ENCODE peak calls at places on chromosomes 7 and 10, in six cellular contexts. One of them, this sample, is unnamed. For H3K9me3, the result is how much of the 10 kb centered on the place peaks cover.

GRCh38 chr10:80405636-80406035 is 2.7 kb upstream of the PRXL2A start:
- DNase-seq in Peyer's patch: no peak
- DNase-seq in CD4-positive, CD25-positive, alpha-beta regulatory T cell: no peak
- DNase-seq in cardiac muscle cell: peak
- DNase-seq in CD4-positive, alpha-beta T cell: no peak
- DNase-seq in endothelial cell of umbilical vein: no peak
- DNase-seq in this sample: no peak

GRCh38 chr10:84291389-84291788 is 37.0 kb upstream of the CCSER2 start:
- DNase-seq in Peyer's patch: no peak
- DNase-seq in CD4-positive, CD25-positive, alpha-beta regulatory T cell: no peak
- DNase-seq in cardiac muscle cell: peak
- DNase-seq in CD4-positive, alpha-beta T cell: no peak
- DNase-seq in endothelial cell of umbilical vein: peak
- DNase-seq in this sample: no peak

GRCh38 chr7:132575987-132576722 is at the start of gene PLXNA4:
- DNase-seq in Peyer's patch: no peak
- DNase-seq in CD4-positive, CD25-positive, alpha-beta regulatory T cell: no peak
- DNase-seq in cardiac muscle cell: peak
- DNase-seq in CD4-positive, alpha-beta T cell: no peak
- DNase-seq in endothelial cell of umbilical vein: peak
- DNase-seq in this sample: no peak

GRCh38 chr10:48469516-48470020 is 135.3 kb downstream of the ARHGAP22 start:
- DNase-seq in Peyer's patch: peak
- DNase-seq in CD4-positive, CD25-positive, alpha-beta regulatory T cell: no peak
- DNase-seq in cardiac muscle cell: no peak
- DNase-seq in CD4-positive, alpha-beta T cell: no peak
- DNase-seq in endothelial cell of umbilical vein: no peak
- DNase-seq in this sample: no peak

GRCh38 chr10:63103971-63104409 is 29.1 kb upstream of the NRBF2 start:
- DNase-seq in Peyer's patch: no peak
- DNase-seq in CD4-positive, CD25-positive, alpha-beta regulatory T cell: no peak
- DNase-seq in cardiac muscle cell: no peak
- DNase-seq in CD4-positive, alpha-beta T cell: no peak
- DNase-seq in endothelial cell of umbilical vein: no peak
- DNase-seq in this sample: no peak

GRCh38 chr7:40586197-40586596 is 451.4 kb downstream of the SUGCT start:
- DNase-seq in Peyer's patch: no peak
- DNase-seq in CD4-positive, CD25-positive, alpha-beta regulatory T cell: no peak
- DNase-seq in cardiac muscle cell: no peak
- DNase-seq in CD4-positive, alpha-beta T cell: no peak
- DNase-seq in endothelial cell of umbilical vein: peak
- DNase-seq in this sample: no peak

GRCh38 chr7:80900583-80901576 is 18.0 kb downstream of the SEMA3C start:
- DNase-seq in Peyer's patch: no peak
- DNase-seq in CD4-positive, CD25-positive, alpha-beta regulatory T cell: no peak
- DNase-seq in cardiac muscle cell: no peak
- DNase-seq in CD4-positive, alpha-beta T cell: no peak
- DNase-seq in endothelial cell of umbilical vein: peak
- DNase-seq in this sample: no peak

GRCh38 chr10:111209666-111210065 is 132.8 kb downstream of the ADRA2A start:
- DNase-seq in Peyer's patch: no peak
- DNase-seq in CD4-positive, CD25-positive, alpha-beta regulatory T cell: no peak
- DNase-seq in cardiac muscle cell: no peak
- DNase-seq in CD4-positive, alpha-beta T cell: no peak
- DNase-seq in endothelial cell of umbilical vein: no peak
- DNase-seq in this sample: no peak

GRCh38 chr10:50590935-50591334 is 32.8 kb downstream of the SGMS1 start:
- DNase-seq in Peyer's patch: no peak
- DNase-seq in CD4-positive, CD25-positive, alpha-beta regulatory T cell: no peak
- DNase-seq in cardiac muscle cell: no peak
- DNase-seq in CD4-positive, alpha-beta T cell: no peak
- DNase-seq in endothelial cell of umbilical vein: no peak
- DNase-seq in this sample: no peak

GRCh38 chr7:42135728-42136127 is 101.3 kb downstream of the GLI3 start:
- DNase-seq in Peyer's patch: no peak
- DNase-seq in CD4-positive, CD25-positive, alpha-beta regulatory T cell: no peak
- DNase-seq in cardiac muscle cell: no peak
- DNase-seq in CD4-positive, alpha-beta T cell: no peak
- DNase-seq in endothelial cell of umbilical vein: no peak
- DNase-seq in this sample: no peak

GRCh38 chr10:35223016-35223415 is 96.4 kb downstream of the CREM start:
- DNase-seq in Peyer's patch: no peak
- DNase-seq in CD4-positive, CD25-positive, alpha-beta regulatory T cell: no peak
- DNase-seq in cardiac muscle cell: no peak
- DNase-seq in CD4-positive, alpha-beta T cell: no peak
- DNase-seq in endothelial cell of umbilical vein: no peak
- DNase-seq in this sample: no peak

GRCh38 chr7:3267928-3268690 is 32.9 kb upstream of the SDK1 start:
- DNase-seq in Peyer's patch: no peak
- DNase-seq in CD4-positive, CD25-positive, alpha-beta regulatory T cell: no peak
- DNase-seq in cardiac muscle cell: no peak
- DNase-seq in CD4-positive, alpha-beta T cell: no peak
- DNase-seq in endothelial cell of umbilical vein: no peak
- DNase-seq in this sample: no peak

GRCh38 chr7:44881610-44882009 is 3.7 kb downstream of the PURB start:
- DNase-seq in Peyer's patch: no peak
- DNase-seq in CD4-positive, CD25-positive, alpha-beta regulatory T cell: no peak
- DNase-seq in cardiac muscle cell: peak
- DNase-seq in CD4-positive, alpha-beta T cell: no peak
- DNase-seq in endothelial cell of umbilical vein: peak
- DNase-seq in this sample: no peak

DNA sequence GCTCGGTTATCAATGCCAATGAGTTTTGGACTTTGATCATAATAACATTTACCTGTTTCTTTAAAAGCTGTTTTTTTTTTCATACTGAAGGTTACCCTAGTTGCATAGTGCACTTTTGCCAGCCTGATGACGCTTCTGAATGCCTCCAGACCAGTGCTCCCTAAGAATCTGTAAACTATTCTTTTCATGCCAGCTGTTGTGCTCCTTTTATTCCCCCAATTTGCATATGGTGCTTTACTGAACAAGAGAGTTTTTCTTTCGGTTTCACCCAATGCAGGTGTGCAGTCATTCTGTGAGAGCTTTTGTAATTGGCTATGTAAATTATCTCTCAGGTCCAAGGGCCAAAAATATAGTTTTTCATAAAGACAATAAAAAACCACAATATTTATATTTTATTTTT is 48.1 kb upstream of the GLCCI1 start:
- DNase-seq in Peyer's patch: no peak
- DNase-seq in CD4-positive, CD25-positive, alpha-beta regulatory T cell: peak
- DNase-seq in cardiac muscle cell: no peak
- DNase-seq in CD4-positive, alpha-beta T cell: no peak
- DNase-seq in endothelial cell of umbilical vein: no peak
- DNase-seq in this sample: peak
- H3K27ac ChIP-seq in Peyer's patch: peak
- H3K27ac ChIP-seq in CD4-positive, CD25-positive, alpha-beta regulatory T cell: peak
- H3K27ac ChIP-seq in cardiac muscle cell: no peak
- H3K27ac ChIP-seq in CD4-positive, alpha-beta T cell: no peak
- H3K27ac ChIP-seq in endothelial cell of umbilical vein: no peak
- H3K27ac ChIP-seq in this sample: no peak

GRCh38 chr7:57203161-57203791 is 71.0 kb upstream of the ZNF479 start:
- DNase-seq in Peyer's patch: no peak
- DNase-seq in CD4-positive, CD25-positive, alpha-beta regulatory T cell: no peak
- DNase-seq in cardiac muscle cell: no peak
- DNase-seq in CD4-positive, alpha-beta T cell: no peak
- DNase-seq in endothelial cell of umbilical vein: no peak
- DNase-seq in this sample: no peak

GRCh38 chr7:57199252-57199651 is 67.0 kb upstream of the ZNF479 start:
- DNase-seq in Peyer's patch: no peak
- DNase-seq in CD4-positive, CD25-positive, alpha-beta regulatory T cell: no peak
- DNase-seq in cardiac muscle cell: no peak
- DNase-seq in CD4-positive, alpha-beta T cell: no peak
- DNase-seq in endothelial cell of umbilical vein: no peak
- DNase-seq in this sample: no peak

GRCh38 chr7:57201895-57202210 is 69.6 kb upstream of the ZNF479 start:
- DNase-seq in Peyer's patch: no peak
- DNase-seq in CD4-positive, CD25-positive, alpha-beta regulatory T cell: no peak
- DNase-seq in cardiac muscle cell: no peak
- DNase-seq in CD4-positive, alpha-beta T cell: no peak
- DNase-seq in endothelial cell of umbilical vein: no peak
- DNase-seq in this sample: no peak

GRCh38 chr7:57202274-57202673 is 70.0 kb upstream of the ZNF479 start:
- DNase-seq in Peyer's patch: no peak
- DNase-seq in CD4-positive, CD25-positive, alpha-beta regulatory T cell: no peak
- DNase-seq in cardiac muscle cell: no peak
- DNase-seq in CD4-positive, alpha-beta T cell: no peak
- DNase-seq in endothelial cell of umbilical vein: no peak
- DNase-seq in this sample: no peak

DNA sequence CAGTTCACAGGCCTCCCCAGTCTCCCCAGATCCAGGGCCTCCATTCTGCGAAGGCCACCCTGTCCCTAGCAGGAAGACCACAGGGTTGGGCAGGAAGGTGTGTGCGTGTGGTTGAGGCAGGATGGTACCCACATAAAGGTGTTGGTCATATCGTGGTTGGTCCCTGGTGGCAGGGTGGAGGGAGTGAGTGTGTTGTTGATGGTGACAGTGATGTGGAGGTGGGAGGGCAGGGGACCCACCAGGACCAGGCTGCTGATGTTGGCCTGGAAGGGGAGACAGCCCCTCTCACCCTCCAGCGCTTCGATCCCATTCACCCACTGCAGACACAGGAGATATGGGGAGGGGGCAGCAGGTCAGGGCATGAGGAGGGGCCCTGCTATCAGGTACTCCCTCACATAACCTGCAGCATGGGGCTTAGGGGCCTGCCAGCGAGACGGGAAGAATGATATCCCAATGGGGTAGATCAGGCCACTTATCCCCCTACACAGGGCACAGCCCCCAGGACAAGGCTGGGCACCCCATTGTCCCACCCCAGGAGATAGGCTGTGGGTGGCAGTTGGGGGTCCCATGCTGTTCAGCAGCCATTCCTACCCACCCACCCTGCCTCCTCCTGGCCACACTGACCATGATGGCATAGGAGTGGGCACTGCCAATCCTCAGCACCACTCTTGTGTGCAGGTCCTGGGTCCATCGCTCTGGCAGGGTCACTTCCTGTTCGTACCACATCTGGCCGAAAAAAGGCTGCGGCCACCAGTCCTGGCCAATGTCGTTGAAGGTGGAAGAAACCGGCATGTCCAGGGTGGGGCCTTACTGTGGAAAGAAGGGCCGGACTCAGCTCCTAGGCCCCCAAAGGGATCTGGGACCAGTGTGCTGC is 69.0 kb upstream of the ZNF479 start:
- DNase-seq in Peyer's patch: no peak
- DNase-seq in CD4-positive, CD25-positive, alpha-beta regulatory T cell: no peak
- DNase-seq in cardiac muscle cell: no peak
- DNase-seq in CD4-positive, alpha-beta T cell: no peak
- DNase-seq in endothelial cell of umbilical vein: no peak
- DNase-seq in this sample: no peak
- H3K9me3 ChIP-seq in Peyer's patch: under half
- H3K9me3 ChIP-seq in CD4-positive, CD25-positive, alpha-beta regulatory T cell: half or more
- H3K9me3 ChIP-seq in cardiac muscle cell: under half
- H3K9me3 ChIP-seq in CD4-positive, alpha-beta T cell: under half
- H3K9me3 ChIP-seq in endothelial cell of umbilical vein: under half
- H3K9me3 ChIP-seq in this sample: under half

DNA sequence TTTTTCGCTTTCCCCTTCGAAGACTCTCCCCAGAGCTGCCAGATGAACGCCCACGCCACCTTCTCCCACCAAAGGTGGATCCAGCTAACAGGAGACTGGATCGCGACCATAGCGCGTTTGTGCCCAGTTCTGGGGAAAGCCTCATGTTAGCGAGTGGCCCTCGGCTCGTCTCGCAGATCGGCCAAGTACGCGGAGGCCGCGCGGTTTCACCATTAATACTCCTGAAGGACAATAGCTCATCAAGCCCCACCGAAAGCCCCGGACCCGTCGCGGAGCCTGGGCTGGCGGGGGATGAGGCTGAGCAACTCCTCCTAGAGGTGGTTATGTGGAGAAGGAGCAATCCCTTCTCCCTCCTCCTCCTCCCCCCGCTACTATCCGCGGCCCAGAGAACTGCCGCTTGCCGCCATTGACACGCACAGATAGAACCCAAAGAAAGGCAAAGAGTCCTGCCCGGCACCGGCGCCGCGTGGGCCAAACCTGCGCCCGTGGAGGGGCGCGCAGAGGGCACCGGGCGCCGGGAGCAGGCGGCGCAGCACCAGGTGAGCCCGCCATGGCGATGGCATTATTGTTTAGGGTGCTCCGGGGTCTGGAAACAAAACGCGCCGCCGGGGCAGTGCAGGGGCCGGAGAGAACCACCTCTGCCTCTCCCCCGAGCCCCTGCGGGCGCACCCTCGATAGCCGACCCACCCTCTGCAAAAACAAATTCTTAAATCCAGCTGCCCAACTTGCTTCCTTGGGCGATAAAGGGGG is at the start of gene MACROH2A2:
- DNase-seq in Peyer's patch: peak
- DNase-seq in CD4-positive, CD25-positive, alpha-beta regulatory T cell: no peak
- DNase-seq in cardiac muscle cell: peak
- DNase-seq in CD4-positive, alpha-beta T cell: no peak
- DNase-seq in endothelial cell of umbilical vein: peak
- DNase-seq in this sample: no peak
- H3K27ac ChIP-seq in Peyer's patch: peak
- H3K27ac ChIP-seq in CD4-positive, CD25-positive, alpha-beta regulatory T cell: no peak
- H3K27ac ChIP-seq in cardiac muscle cell: peak
- H3K27ac ChIP-seq in CD4-positive, alpha-beta T cell: no peak
- H3K27ac ChIP-seq in endothelial cell of umbilical vein: no peak
- H3K27ac ChIP-seq in this sample: no peak

DNA sequence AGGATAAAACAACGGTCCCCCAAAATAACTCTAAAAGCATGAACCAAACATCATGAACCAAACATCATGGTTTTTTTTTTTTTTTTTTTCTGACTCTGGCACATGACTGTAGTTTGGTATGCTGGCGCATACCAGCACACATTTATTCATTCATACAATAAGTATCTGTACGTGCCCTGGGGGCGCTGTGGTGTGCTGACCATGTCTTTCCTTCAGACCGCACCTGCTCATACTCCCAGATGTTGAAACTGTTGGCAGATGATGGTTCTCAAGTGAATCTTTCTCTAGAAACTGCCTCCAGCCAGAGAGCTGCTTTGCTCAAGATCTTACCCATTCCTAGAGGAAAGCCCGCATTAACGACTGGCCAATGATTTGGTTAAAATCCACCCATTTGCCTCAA is 114.7 kb upstream of the ANKRD30A start:
- DNase-seq in Peyer's patch: no peak
- DNase-seq in CD4-positive, CD25-positive, alpha-beta regulatory T cell: no peak
- DNase-seq in cardiac muscle cell: no peak
- DNase-seq in CD4-positive, alpha-beta T cell: no peak
- DNase-seq in endothelial cell of umbilical vein: no peak
- DNase-seq in this sample: no peak
- H3K9me3 ChIP-seq in Peyer's patch: under half
- H3K9me3 ChIP-seq in CD4-positive, CD25-positive, alpha-beta regulatory T cell: under half
- H3K9me3 ChIP-seq in cardiac muscle cell: under half
- H3K9me3 ChIP-seq in CD4-positive, alpha-beta T cell: under half
- H3K9me3 ChIP-seq in endothelial cell of umbilical vein: under half
- H3K9me3 ChIP-seq in this sample: under half